ENCODE peak calls at places on chromosomes 4 and X, in eight cellular contexts. One of them, this sample, is unnamed.

GRCh38 chr4:38324861-38325451 is 339.0 kb upstream of the KLF3 start:
- DNase-seq in right cardiac atrium: peak
- DNase-seq in CD8-positive, alpha-beta memory T cell: no peak
- DNase-seq in sciatic nerve: no peak
- DNase-seq in EL: no peak
- DNase-seq in dorsolateral prefrontal cortex: no peak
- DNase-seq in stimulated activated CD4-positive, alpha-beta T cell treated with anti-CD3 and anti-CD28 coated beads, TNF-alpha, amount 100 ng/mL, for 48 hours: no peak
- DNase-seq in occipital lobe: no peak
- DNase-seq in this sample: no peak

GRCh38 chr4:4849106-4849505 is 10.4 kb upstream of the MSX1 start:
- DNase-seq in occipital lobe: no peak
- DNase-seq in right cardiac atrium: no peak
- DNase-seq in EL: no peak
- DNase-seq in dorsolateral prefrontal cortex: no peak
- DNase-seq in CD8-positive, alpha-beta memory T cell: no peak
- DNase-seq in stimulated activated CD4-positive, alpha-beta T cell treated with anti-CD3 and anti-CD28 coated beads, TNF-alpha, amount 100 ng/mL, for 48 hours: no peak
- DNase-seq in sciatic nerve: peak
- DNase-seq in this sample: no peak

GRCh38 chr4:28228575-28228974 is 1367.9 kb downstream of the STIM2 start:
- DNase-seq in sciatic nerve: no peak
- DNase-seq in occipital lobe: no peak
- DNase-seq in right cardiac atrium: no peak
- DNase-seq in CD8-positive, alpha-beta memory T cell: no peak
- DNase-seq in EL: peak
- DNase-seq in stimulated activated CD4-positive, alpha-beta T cell treated with anti-CD3 and anti-CD28 coated beads, TNF-alpha, amount 100 ng/mL, for 48 hours: no peak
- DNase-seq in dorsolateral prefrontal cortex: no peak
- DNase-seq in this sample: no peak

GRCh38 chr4:83639849-83640493 is 104.1 kb downstream of the GPAT3 start:
- DNase-seq in CD8-positive, alpha-beta memory T cell: peak
- DNase-seq in stimulated activated CD4-positive, alpha-beta T cell treated with anti-CD3 and anti-CD28 coated beads, TNF-alpha, amount 100 ng/mL, for 48 hours: peak
- DNase-seq in sciatic nerve: no peak
- DNase-seq in occipital lobe: no peak
- DNase-seq in right cardiac atrium: no peak
- DNase-seq in EL: peak
- DNase-seq in dorsolateral prefrontal cortex: peak
- DNase-seq in this sample: no peak

GRCh38 chr4:73856518-73856917 is 3.4 kb downstream of the PF4V1 start:
- DNase-seq in CD8-positive, alpha-beta memory T cell: no peak
- DNase-seq in occipital lobe: no peak
- DNase-seq in right cardiac atrium: no peak
- DNase-seq in sciatic nerve: no peak
- DNase-seq in stimulated activated CD4-positive, alpha-beta T cell treated with anti-CD3 and anti-CD28 coated beads, TNF-alpha, amount 100 ng/mL, for 48 hours: no peak
- DNase-seq in dorsolateral prefrontal cortex: no peak
- DNase-seq in EL: peak
- DNase-seq in this sample: no peak

GRCh38 chrX:30665471-30665870 is 12.2 kb downstream of the GK start:
- DNase-seq in dorsolateral prefrontal cortex: no peak
- DNase-seq in stimulated activated CD4-positive, alpha-beta T cell treated with anti-CD3 and anti-CD28 coated beads, TNF-alpha, amount 100 ng/mL, for 48 hours: no peak
- DNase-seq in EL: no peak
- DNase-seq in CD8-positive, alpha-beta memory T cell: no peak
- DNase-seq in sciatic nerve: no peak
- DNase-seq in occipital lobe: no peak
- DNase-seq in right cardiac atrium: no peak
- DNase-seq in this sample: no peak

GRCh38 chr4:76749361-76749760 is 148.6 kb downstream of the SOWAHB start:
- DNase-seq in EL: no peak
- DNase-seq in sciatic nerve: no peak
- DNase-seq in occipital lobe: no peak
- DNase-seq in right cardiac atrium: no peak
- DNase-seq in stimulated activated CD4-positive, alpha-beta T cell treated with anti-CD3 and anti-CD28 coated beads, TNF-alpha, amount 100 ng/mL, for 48 hours: no peak
- DNase-seq in dorsolateral prefrontal cortex: no peak
- DNase-seq in CD8-positive, alpha-beta memory T cell: no peak
- DNase-seq in this sample: no peak

GRCh38 chrX:52988985-52989917 is 30.9 kb upstream of the FAM156A start:
- DNase-seq in occipital lobe: no peak
- DNase-seq in CD8-positive, alpha-beta memory T cell: no peak
- DNase-seq in sciatic nerve: no peak
- DNase-seq in right cardiac atrium: no peak
- DNase-seq in stimulated activated CD4-positive, alpha-beta T cell treated with anti-CD3 and anti-CD28 coated beads, TNF-alpha, amount 100 ng/mL, for 48 hours: no peak
- DNase-seq in dorsolateral prefrontal cortex: no peak
- DNase-seq in EL: no peak
- DNase-seq in this sample: no peak

GRCh38 chrX:39907964-39908616 is 189.7 kb downstream of the BCOR start:
- DNase-seq in EL: peak
- DNase-seq in CD8-positive, alpha-beta memory T cell: no peak
- DNase-seq in stimulated activated CD4-positive, alpha-beta T cell treated with anti-CD3 and anti-CD28 coated beads, TNF-alpha, amount 100 ng/mL, for 48 hours: no peak
- DNase-seq in occipital lobe: no peak
- DNase-seq in right cardiac atrium: peak
- DNase-seq in dorsolateral prefrontal cortex: no peak
- DNase-seq in sciatic nerve: no peak
- DNase-seq in this sample: no peak

GRCh38 chrX:38514014-38514854 is 47.1 kb upstream of the TSPAN7 start:
- DNase-seq in dorsolateral prefrontal cortex: no peak
- DNase-seq in stimulated activated CD4-positive, alpha-beta T cell treated with anti-CD3 and anti-CD28 coated beads, TNF-alpha, amount 100 ng/mL, for 48 hours: no peak
- DNase-seq in CD8-positive, alpha-beta memory T cell: no peak
- DNase-seq in EL: no peak
- DNase-seq in sciatic nerve: no peak
- DNase-seq in occipital lobe: peak
- DNase-seq in right cardiac atrium: no peak
- DNase-seq in this sample: no peak

GRCh38 chr4:159018062-159018629 is 84.7 kb upstream of the RAPGEF2 start:
- DNase-seq in CD8-positive, alpha-beta memory T cell: no peak
- DNase-seq in occipital lobe: no peak
- DNase-seq in stimulated activated CD4-positive, alpha-beta T cell treated with anti-CD3 and anti-CD28 coated beads, TNF-alpha, amount 100 ng/mL, for 48 hours: no peak
- DNase-seq in EL: no peak
- DNase-seq in sciatic nerve: no peak
- DNase-seq in dorsolateral prefrontal cortex: no peak
- DNase-seq in right cardiac atrium: peak
- DNase-seq in this sample: no peak

GRCh38 chr4:156961241-156962068 is 10.1 kb downstream of the PDGFC start:
- DNase-seq in dorsolateral prefrontal cortex: no peak
- DNase-seq in stimulated activated CD4-positive, alpha-beta T cell treated with anti-CD3 and anti-CD28 coated beads, TNF-alpha, amount 100 ng/mL, for 48 hours: no peak
- DNase-seq in CD8-positive, alpha-beta memory T cell: no peak
- DNase-seq in occipital lobe: no peak
- DNase-seq in sciatic nerve: no peak
- DNase-seq in right cardiac atrium: no peak
- DNase-seq in EL: no peak
- DNase-seq in this sample: no peak

GRCh38 chrX:34884693-34885277 is 57.8 kb upstream of the FAM47B start:
- DNase-seq in CD8-positive, alpha-beta memory T cell: no peak
- DNase-seq in dorsolateral prefrontal cortex: no peak
- DNase-seq in occipital lobe: no peak
- DNase-seq in sciatic nerve: no peak
- DNase-seq in right cardiac atrium: no peak
- DNase-seq in stimulated activated CD4-positive, alpha-beta T cell treated with anti-CD3 and anti-CD28 coated beads, TNF-alpha, amount 100 ng/mL, for 48 hours: no peak
- DNase-seq in EL: peak
- DNase-seq in this sample: no peak

GRCh38 chrX:15405846-15406245 is 21.6 kb upstream of the VEGFD start:
- DNase-seq in occipital lobe: no peak
- DNase-seq in EL: no peak
- DNase-seq in right cardiac atrium: no peak
- DNase-seq in sciatic nerve: no peak
- DNase-seq in stimulated activated CD4-positive, alpha-beta T cell treated with anti-CD3 and anti-CD28 coated beads, TNF-alpha, amount 100 ng/mL, for 48 hours: no peak
- DNase-seq in dorsolateral prefrontal cortex: no peak
- DNase-seq in CD8-positive, alpha-beta memory T cell: no peak
- DNase-seq in this sample: no peak

GRCh38 chrX:136582624-136583023 is 50.6 kb downstream of the VGLL1 start:
- DNase-seq in dorsolateral prefrontal cortex: no peak
- DNase-seq in right cardiac atrium: no peak
- DNase-seq in EL: no peak
- DNase-seq in stimulated activated CD4-positive, alpha-beta T cell treated with anti-CD3 and anti-CD28 coated beads, TNF-alpha, amount 100 ng/mL, for 48 hours: no peak
- DNase-seq in CD8-positive, alpha-beta memory T cell: no peak
- DNase-seq in sciatic nerve: no peak
- DNase-seq in occipital lobe: no peak
- DNase-seq in this sample: no peak

GRCh38 chr4:171157462-171158082 is 655.6 kb upstream of the GALNTL6 start:
- DNase-seq in sciatic nerve: no peak
- DNase-seq in occipital lobe: no peak
- DNase-seq in dorsolateral prefrontal cortex: no peak
- DNase-seq in stimulated activated CD4-positive, alpha-beta T cell treated with anti-CD3 and anti-CD28 coated beads, TNF-alpha, amount 100 ng/mL, for 48 hours: no peak
- DNase-seq in EL: no peak
- DNase-seq in right cardiac atrium: no peak
- DNase-seq in CD8-positive, alpha-beta memory T cell: no peak
- DNase-seq in this sample: no peak

GRCh38 chr4:38004062-38004461 is 43.9 kb downstream of the PTTG2 start:
- DNase-seq in stimulated activated CD4-positive, alpha-beta T cell treated with anti-CD3 and anti-CD28 coated beads, TNF-alpha, amount 100 ng/mL, for 48 hours: no peak
- DNase-seq in sciatic nerve: no peak
- DNase-seq in right cardiac atrium: no peak
- DNase-seq in occipital lobe: no peak
- DNase-seq in EL: peak
- DNase-seq in CD8-positive, alpha-beta memory T cell: no peak
- DNase-seq in dorsolateral prefrontal cortex: no peak
- DNase-seq in this sample: no peak

GRCh38 chr4:87781569-87781968 is 17.8 kb upstream of the IBSP start:
- DNase-seq in CD8-positive, alpha-beta memory T cell: no peak
- DNase-seq in EL: no peak
- DNase-seq in stimulated activated CD4-positive, alpha-beta T cell treated with anti-CD3 and anti-CD28 coated beads, TNF-alpha, amount 100 ng/mL, for 48 hours: no peak
- DNase-seq in dorsolateral prefrontal cortex: no peak
- DNase-seq in sciatic nerve: no peak
- DNase-seq in right cardiac atrium: no peak
- DNase-seq in occipital lobe: no peak
- DNase-seq in this sample: no peak

GRCh38 chrX:149515954-149516602 is 11.0 kb upstream of the IDS start:
- DNase-seq in occipital lobe: no peak
- DNase-seq in CD8-positive, alpha-beta memory T cell: no peak
- DNase-seq in dorsolateral prefrontal cortex: no peak
- DNase-seq in sciatic nerve: no peak
- DNase-seq in EL: no peak
- DNase-seq in right cardiac atrium: no peak
- DNase-seq in stimulated activated CD4-positive, alpha-beta T cell treated with anti-CD3 and anti-CD28 coated beads, TNF-alpha, amount 100 ng/mL, for 48 hours: no peak
- DNase-seq in this sample: no peak

GRCh38 chr4:181592221-181592745 is 650.9 kb upstream of the TENM3 start:
- DNase-seq in occipital lobe: no peak
- DNase-seq in EL: peak
- DNase-seq in stimulated activated CD4-positive, alpha-beta T cell treated with anti-CD3 and anti-CD28 coated beads, TNF-alpha, amount 100 ng/mL, for 48 hours: no peak
- DNase-seq in right cardiac atrium: no peak
- DNase-seq in dorsolateral prefrontal cortex: no peak
- DNase-seq in sciatic nerve: no peak
- DNase-seq in CD8-positive, alpha-beta memory T cell: no peak
- DNase-seq in this sample: no peak

GRCh38 chrX:29948653-29949052 is 266.7 kb upstream of the MAGEB2 start:
- DNase-seq in occipital lobe: no peak
- DNase-seq in right cardiac atrium: no peak
- DNase-seq in EL: peak
- DNase-seq in stimulated activated CD4-positive, alpha-beta T cell treated with anti-CD3 and anti-CD28 coated beads, TNF-alpha, amount 100 ng/mL, for 48 hours: no peak
- DNase-seq in sciatic nerve: no peak
- DNase-seq in CD8-positive, alpha-beta memory T cell: no peak
- DNase-seq in dorsolateral prefrontal cortex: no peak
- DNase-seq in this sample: no peak

GRCh38 chr4:174631901-174632758 is 109.8 kb upstream of the HPGD start:
- DNase-seq in right cardiac atrium: no peak
- DNase-seq in dorsolateral prefrontal cortex: no peak
- DNase-seq in stimulated activated CD4-positive, alpha-beta T cell treated with anti-CD3 and anti-CD28 coated beads, TNF-alpha, amount 100 ng/mL, for 48 hours: no peak
- DNase-seq in CD8-positive, alpha-beta memory T cell: peak
- DNase-seq in EL: peak
- DNase-seq in sciatic nerve: no peak
- DNase-seq in occipital lobe: no peak
- DNase-seq in this sample: no peak

GRCh38 chr4:68518889-68519288 is 57.2 kb downstream of the UGT2B17 start:
- DNase-seq in CD8-positive, alpha-beta memory T cell: no peak
- DNase-seq in dorsolateral prefrontal cortex: no peak
- DNase-seq in right cardiac atrium: no peak
- DNase-seq in EL: no peak
- DNase-seq in occipital lobe: no peak
- DNase-seq in sciatic nerve: no peak
- DNase-seq in stimulated activated CD4-positive, alpha-beta T cell treated with anti-CD3 and anti-CD28 coated beads, TNF-alpha, amount 100 ng/mL, for 48 hours: no peak
- DNase-seq in this sample: no peak

GRCh38 chrX:153457827-153458466 is 12.1 kb upstream of the TREX2 start:
- DNase-seq in occipital lobe: no peak
- DNase-seq in sciatic nerve: no peak
- DNase-seq in right cardiac atrium: no peak
- DNase-seq in dorsolateral prefrontal cortex: no peak
- DNase-seq in stimulated activated CD4-positive, alpha-beta T cell treated with anti-CD3 and anti-CD28 coated beads, TNF-alpha, amount 100 ng/mL, for 48 hours: no peak
- DNase-seq in EL: no peak
- DNase-seq in CD8-positive, alpha-beta memory T cell: no peak
- DNase-seq in this sample: no peak

GRCh38 chrX:37455381-37455780 is 106.2 kb downstream of the PRRG1 start:
- DNase-seq in stimulated activated CD4-positive, alpha-beta T cell treated with anti-CD3 and anti-CD28 coated beads, TNF-alpha, amount 100 ng/mL, for 48 hours: no peak
- DNase-seq in sciatic nerve: no peak
- DNase-seq in occipital lobe: no peak
- DNase-seq in right cardiac atrium: no peak
- DNase-seq in EL: no peak
- DNase-seq in CD8-positive, alpha-beta memory T cell: no peak
- DNase-seq in dorsolateral prefrontal cortex: no peak
- DNase-seq in this sample: no peak

GRCh38 chr4:144674711-144675110 is 28.8 kb downstream of the HHIP start:
- DNase-seq in right cardiac atrium: no peak
- DNase-seq in sciatic nerve: no peak
- DNase-seq in occipital lobe: no peak
- DNase-seq in CD8-positive, alpha-beta memory T cell: no peak
- DNase-seq in dorsolateral prefrontal cortex: no peak
- DNase-seq in EL: no peak
- DNase-seq in stimulated activated CD4-positive, alpha-beta T cell treated with anti-CD3 and anti-CD28 coated beads, TNF-alpha, amount 100 ng/mL, for 48 hours: no peak
- DNase-seq in this sample: no peak